ENCODE peak calls at places on chromosomes 4 and X, in ten cellular contexts. C is thoracic aorta, F is tibial artery, U is ascending aorta, O is BE2C, L is stomach, V is GM12878, P is mammary epithelial cell, Z is heart left ventricle, I is adrenal gland. H is an unnamed sample. For H3K4me1, the result is how much of the 10 kb centered on the place peaks cover.

GRCh38 chr4:16238304-16238703 is 12.0 kb upstream of the TAPT1 start:
- DNase-seq in C (no peak), I (no peak), Z (no peak), F (no peak), V (no peak), P (no peak), L (no peak), O (no peak), U (no peak), H (no peak)

GRCh38 chr4:173937871-173938270 is 345.6 kb downstream of the FBXO8 start:
- DNase-seq in I (no peak), V (no peak), Z (no peak), L (no peak), P (no peak), U (no peak), O (no peak), F (no peak), C (no peak), H (no peak)

GRCh38 chrX:46310815-46311497 is 234.3 kb downstream of the ZNF674 start:
- DNase-seq in Z (no peak), L (no peak), P (no peak), V (no peak), U (no peak), O (no peak), I (no peak), C (no peak), F (no peak), H (no peak)

GRCh38 chr4:39574946-39575345 is 47.7 kb upstream of the UGDH start:
- DNase-seq in F (no peak), V (no peak), U (no peak), L (no peak), I (no peak), O (no peak), Z (no peak), C (no peak), P (no peak), H (no peak)

GRCh38 chrX:7252013-7252610 is 104.2 kb upstream of the PUDP start:
- DNase-seq in F (no peak), U (no peak), Z (no peak), P (peak), C (no peak), V (no peak), L (peak), I (no peak), O (no peak), H (no peak)

GRCh38 chr4:110361921-110362320 is 114.0 kb upstream of the ENPEP start:
- DNase-seq in U (no peak), Z (no peak), C (no peak), V (no peak), O (no peak), L (no peak), P (peak), F (no peak), I (no peak), H (no peak)

GRCh38 chr4:102601586-102602227 is 100.5 kb downstream of the NFKB1 start:
- DNase-seq in I (no peak), P (no peak), L (no peak), F (no peak), O (no peak), Z (no peak), U (no peak), V (no peak), C (no peak), H (no peak)

GRCh38 chrX:141180851-141181250 is 3.9 kb upstream of the LDOC1 start:
- DNase-seq in L (no peak), V (no peak), O (no peak), I (no peak), F (no peak), Z (no peak), P (no peak), C (no peak), U (no peak), H (no peak)

GRCh38 chrX:136608295-136608933 is 39.5 kb upstream of the CD40LG start:
- DNase-seq in P (peak), U (no peak), Z (peak), F (peak), I (peak), V (no peak), C (no peak), L (peak), O (peak), H (no peak)

GRCh38 chr4:184437988-184438774 is 36.2 kb downstream of the IRF2 start:
- DNase-seq in V (no peak), I (no peak), L (no peak), Z (no peak), O (no peak), C (no peak), P (no peak), U (no peak), F (no peak), H (no peak)

GRCh38 chr4:3864736-3865721 is 98.8 kb downstream of the ADRA2C start:
- DNase-seq in O (no peak), V (no peak), P (no peak), L (no peak), U (no peak), F (no peak), Z (no peak), C (no peak), I (no peak), H (peak)

GRCh38 chrX:110138557-110138956 is 135.6 kb downstream of the TMEM164 start:
- DNase-seq in P (no peak), V (no peak), U (no peak), I (no peak), C (no peak), Z (no peak), L (no peak), O (no peak), F (no peak), H (no peak)

GRCh38 chr4:41693629-41694028 is 54.9 kb downstream of the PHOX2B start:
- DNase-seq in O (peak), P (peak), F (no peak), Z (no peak), V (no peak), L (no peak), C (no peak), I (no peak), U (no peak), H (no peak)

GRCh38 chr4:7852568-7853185 is 87.0 kb downstream of the AFAP1 start:
- DNase-seq in C (no peak), Z (no peak), F (no peak), P (peak), I (no peak), L (no peak), V (no peak), O (no peak), U (no peak), H (no peak)

GRCh38 chr4:7854697-7855370 is 84.8 kb downstream of the AFAP1 start:
- DNase-seq in I (no peak), U (no peak), O (no peak), V (peak), Z (no peak), C (no peak), F (no peak), P (peak), L (no peak), H (no peak)

GRCh38 chr4:7854211-7854610 is 85.5 kb downstream of the AFAP1 start:
- DNase-seq in F (no peak), U (no peak), V (no peak), I (no peak), L (no peak), Z (no peak), O (no peak), P (no peak), C (no peak), H (no peak)

GRCh38 chr4:7855731-7856130 is 83.9 kb downstream of the AFAP1 start:
- DNase-seq in V (no peak), U (no peak), I (no peak), F (no peak), P (no peak), L (no peak), C (no peak), O (no peak), Z (no peak), H (no peak)

GRCh38 chr4:7853271-7853670 is 86.4 kb downstream of the AFAP1 start:
- DNase-seq in P (no peak), O (no peak), F (no peak), I (no peak), Z (no peak), V (no peak), C (no peak), U (no peak), L (no peak), H (no peak)
- H3K4me1 ChIP-seq in P (under half), O (under half), F (under half), I (under half), Z (under half), V (under half), C (under half), U (under half), L (under half), H (under half)

GRCh38 chr4:151957163-151957562 is 196.4 kb upstream of the GATB start:
- DNase-seq in F (no peak), I (no peak), Z (no peak), V (no peak), C (no peak), P (no peak), L (no peak), O (no peak), U (no peak), H (no peak)
- TF ChIP-seq CTCF in F (no peak), I (no peak), Z (no peak), V (no peak), C (no peak), P (no peak), L (no peak), O (no peak), U (no peak), H (no peak)

DNA sequence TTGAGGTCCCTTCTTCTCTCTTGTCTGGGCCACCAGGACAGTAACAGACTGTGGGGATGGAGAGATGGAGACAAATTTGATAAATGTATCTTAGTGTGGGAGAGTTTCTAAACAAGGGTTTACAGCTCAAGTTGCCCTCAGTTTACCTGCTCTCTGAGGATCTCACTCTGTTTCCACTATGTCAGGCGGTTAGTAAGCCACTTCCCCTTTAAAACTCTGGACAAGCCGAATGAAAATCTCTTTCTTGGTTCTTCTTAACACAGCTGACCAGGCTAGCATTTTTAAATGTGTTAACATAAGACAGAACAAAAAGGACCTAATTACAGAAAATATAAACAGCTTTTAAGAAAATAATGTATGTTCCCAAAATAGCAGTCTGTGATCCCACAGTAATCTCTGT is 2.9 kb upstream of the SCARB2 start:
- DNase-seq in U (no peak), P (no peak), L (no peak), I (no peak), Z (no peak), V (no peak), C (no peak), O (no peak), F (no peak), H (no peak)
- H3K4me1 ChIP-seq in U (under half), P (under half), L (half or more), I (under half), Z (under half), V (under half), C (under half), O (under half), F (under half), H (half or more)

DNA sequence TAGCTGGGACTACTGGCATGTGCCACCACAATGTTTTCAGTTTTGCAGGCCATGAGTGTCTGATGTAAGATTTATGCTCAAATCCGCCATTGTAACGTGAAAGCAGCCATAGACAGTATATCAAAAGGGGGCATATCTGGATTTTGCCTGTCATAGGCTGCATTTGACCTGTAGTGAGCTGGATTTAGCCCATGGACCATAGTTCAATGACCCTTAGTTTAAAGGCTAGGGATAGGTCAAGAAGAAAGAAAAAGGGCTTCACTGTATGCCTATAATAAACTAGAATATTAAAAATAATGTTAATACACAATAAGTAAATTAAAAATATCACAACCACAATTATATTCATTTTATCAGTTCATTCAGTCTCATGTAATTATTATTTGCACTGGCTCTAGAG is 181.8 kb downstream of the STIM2 start:
- DNase-seq in V (no peak), I (no peak), O (no peak), F (no peak), C (no peak), P (no peak), U (no peak), L (no peak), Z (no peak), H (no peak)
- TF ChIP-seq CTCF in V (no peak), I (no peak), O (no peak), F (no peak), C (no peak), P (no peak), U (no peak), L (no peak), Z (no peak), H (no peak)

GRCh38 chr4:28228575-28228974 is 1367.9 kb downstream of the STIM2 start:
- DNase-seq in L (no peak), O (no peak), P (no peak), Z (no peak), V (no peak), U (no peak), F (no peak), C (no peak), I (no peak), H (no peak)

GRCh38 chr4:28232376-28232775 is 1371.7 kb downstream of the STIM2 start:
- DNase-seq in I (no peak), Z (no peak), O (no peak), V (no peak), U (no peak), F (no peak), L (no peak), C (no peak), P (peak), H (no peak)

GRCh38 chr4:28225689-28226353 is 1365.2 kb downstream of the STIM2 start:
- DNase-seq in Z (no peak), P (peak), C (no peak), U (no peak), L (no peak), V (no peak), F (no peak), O (no peak), I (no peak), H (no peak)

GRCh38 chr4:28226962-28227361 is 1366.3 kb downstream of the STIM2 start:
- DNase-seq in U (no peak), P (no peak), F (no peak), O (no peak), Z (no peak), I (no peak), V (no peak), C (no peak), L (no peak), H (no peak)

DNA sequence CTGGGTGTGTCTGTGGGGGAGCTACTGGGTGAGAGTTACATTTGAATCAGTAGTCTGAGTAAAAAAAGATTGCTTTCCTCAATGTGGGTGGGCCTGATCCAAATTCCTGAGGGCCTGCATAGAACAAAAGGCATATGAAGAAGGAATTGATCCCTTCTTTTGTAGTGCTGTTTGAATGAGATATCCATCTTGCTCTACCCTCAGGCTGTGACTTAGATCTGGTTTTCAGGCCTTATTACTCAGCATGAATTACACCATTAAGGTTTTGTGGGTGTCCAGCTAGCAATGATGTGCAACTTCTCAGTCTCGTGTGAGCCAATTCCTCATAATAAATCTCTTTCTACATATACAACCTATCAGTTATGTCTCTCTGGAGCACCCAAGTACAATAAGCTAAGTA is 1368.5 kb downstream of the STIM2 start:
- DNase-seq in F (no peak), C (no peak), L (no peak), V (no peak), I (no peak), P (peak), O (no peak), Z (no peak), U (no peak), H (no peak)
- H3K4me1 ChIP-seq in F (under half), C (under half), L (under half), V (under half), I (under half), P (under half), O (under half), Z (under half), U (under half), H (under half)

GRCh38 chrX:51494409-51494808 is 2.0 kb downstream of the NUDT11 start:
- DNase-seq in U (no peak), O (no peak), V (no peak), P (no peak), F (no peak), I (no peak), C (no peak), Z (no peak), L (no peak), H (no peak)
- TF ChIP-seq CTCF in U (no peak), O (peak), V (no peak), P (peak), F (no peak), I (no peak), C (no peak), Z (no peak), L (no peak), H (no peak)

DNA sequence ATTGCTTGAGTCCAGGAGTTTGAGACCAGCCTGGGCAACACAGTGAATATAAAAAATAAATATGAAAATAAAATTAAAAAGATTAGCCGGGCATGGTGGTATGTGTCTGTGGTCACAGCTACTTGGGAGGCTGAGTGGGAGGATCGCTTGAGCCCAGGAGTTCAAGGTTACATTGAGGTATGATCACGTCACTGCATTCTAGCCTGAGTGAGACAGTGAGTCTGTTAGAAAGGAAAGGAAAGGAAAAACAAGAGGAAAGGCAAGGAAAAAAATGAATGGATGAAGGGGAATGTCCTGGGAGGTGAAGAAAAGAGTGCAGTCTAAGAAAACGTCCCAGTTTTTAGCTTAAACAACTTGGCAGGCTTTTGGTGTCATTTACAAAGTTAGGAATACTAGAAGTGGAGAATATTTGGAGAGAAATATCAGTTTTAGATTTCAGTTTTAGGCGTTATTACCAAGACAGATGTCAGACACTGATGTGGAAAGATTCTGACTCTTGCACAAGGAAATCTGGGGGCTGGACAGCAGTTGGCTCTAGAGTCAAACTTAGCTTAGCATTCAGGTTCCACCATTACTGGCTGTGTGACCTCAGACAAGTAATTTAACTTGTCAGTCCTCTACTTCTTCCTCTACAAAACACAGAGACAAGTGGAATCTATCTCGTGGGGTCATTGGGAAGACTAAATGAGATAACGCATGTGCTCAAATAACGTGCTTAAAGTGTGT is 139.0 kb downstream of the TSPAN5 start:
- DNase-seq in L (no peak), F (no peak), U (no peak), O (no peak), C (no peak), Z (no peak), V (no peak), I (no peak), P (no peak), H (no peak)
- H3K4me1 ChIP-seq in L (under half), F (under half), U (under half), O (under half), C (under half), Z (under half), V (under half), I (under half), P (under half), H (under half)

GRCh38 chrX:39726810-39727209 is 370.9 kb downstream of the BCOR start:
- DNase-seq in P (peak), I (no peak), Z (no peak), C (no peak), V (no peak), U (no peak), O (peak), L (no peak), F (no peak), H (no peak)
- TF ChIP-seq CTCF in P (no peak), I (no peak), Z (no peak), C (no peak), V (no peak), U (no peak), O (no peak), L (no peak), F (no peak), H (no peak)

DNA sequence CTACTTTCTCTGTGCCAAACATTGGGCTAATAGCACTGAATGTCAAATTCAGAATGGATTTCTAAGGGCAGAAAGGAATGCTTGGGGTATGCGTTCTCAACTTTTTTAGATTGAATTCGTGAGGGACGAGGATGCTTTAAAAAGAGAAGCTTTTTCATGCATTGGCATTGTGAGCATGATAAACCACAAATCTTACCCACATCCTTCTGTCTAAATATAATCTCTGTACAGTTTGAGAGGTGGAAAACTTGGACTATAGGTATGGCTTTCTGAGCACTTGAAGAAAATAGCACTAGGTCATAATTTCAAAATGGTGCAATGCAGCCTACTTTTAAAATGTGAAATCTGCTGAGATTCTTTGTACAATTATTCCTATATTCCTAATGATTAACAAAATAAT is 71.4 kb upstream of the HHIP start:
- DNase-seq in P (no peak), V (no peak), O (no peak), C (no peak), U (no peak), F (no peak), I (no peak), L (no peak), Z (no peak), H (no peak)
- H3K4me1 ChIP-seq in P (under half), V (under half), O (under half), C (under half), U (under half), F (under half), I (under half), L (under half), Z (under half), H (under half)

DNA sequence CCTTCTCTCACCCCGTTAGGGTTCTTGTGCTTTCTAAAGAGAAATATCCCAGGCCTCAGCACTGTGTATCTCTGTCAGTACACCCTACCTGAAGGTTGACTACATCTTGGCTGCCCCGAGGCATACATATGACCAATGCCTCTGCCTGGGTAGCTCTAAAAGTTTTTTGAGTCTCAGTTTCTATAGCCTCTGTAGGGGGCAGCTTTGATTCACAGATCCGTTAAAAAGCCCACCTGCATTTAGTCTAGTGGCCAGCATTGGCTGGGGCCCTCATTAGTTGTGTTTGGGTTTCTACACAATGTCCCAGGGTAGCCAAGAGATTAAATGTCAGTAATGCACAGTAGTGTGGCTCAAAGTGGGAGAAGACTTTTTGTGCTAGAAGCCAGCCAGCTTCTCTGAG is 151.1 kb downstream of the CFAP299 start:
- DNase-seq in F (no peak), P (no peak), C (no peak), Z (no peak), O (no peak), V (no peak), L (no peak), U (no peak), I (no peak), H (no peak)
- TF ChIP-seq CTCF in F (no peak), P (no peak), C (no peak), Z (no peak), O (no peak), V (no peak), L (no peak), U (no peak), I (no peak), H (no peak)